ENCODE peak calls at places on chromosomes 3 and 15, in eight cellular contexts. One of them, this sample, is unnamed.
A peak's percentile ranks its signal among the peaks of the same experiment; 100 is the strongest.

GRCh38 chr3:177005718-177006405 is 191.4 kb downstream of the TBL1XR1 start:
- ATAC-seq in naive thymus-derived CD4-positive, alpha-beta T cell: no peak
- ATAC-seq in body of pancreas: no peak
- ATAC-seq in upper lobe of right lung: no peak
- ATAC-seq in HCT116: no peak
- ATAC-seq in heart left ventricle: no peak
- ATAC-seq in A549: no peak
- ATAC-seq in lower lobe of right lung: no peak
- ATAC-seq in this sample: no peak

GRCh38 chr3:129526121-129526900 is 2.1 kb upstream of the RHO start:
- ATAC-seq in naive thymus-derived CD4-positive, alpha-beta T cell: peak; percentile 78
- ATAC-seq in body of pancreas: no peak
- ATAC-seq in upper lobe of right lung: peak; percentile 84
- ATAC-seq in HCT116: no peak
- ATAC-seq in heart left ventricle: peak; percentile 54
- ATAC-seq in A549: no peak
- ATAC-seq in lower lobe of right lung: peak; percentile 78
- ATAC-seq in this sample: no peak

GRCh38 chr3:11944052-11944673 is 60.0 kb upstream of the SYN2 start:
- ATAC-seq in naive thymus-derived CD4-positive, alpha-beta T cell: no peak
- ATAC-seq in body of pancreas: no peak
- ATAC-seq in upper lobe of right lung: peak; percentile 89
- ATAC-seq in HCT116: peak; percentile 100
- ATAC-seq in heart left ventricle: no peak
- ATAC-seq in A549: peak; percentile 86
- ATAC-seq in lower lobe of right lung: peak; percentile 69
- ATAC-seq in this sample: no peak

GRCh38 chr3:113111308-113111707 is 100.0 kb upstream of the BOC start:
- ATAC-seq in naive thymus-derived CD4-positive, alpha-beta T cell: peak; percentile 47
- ATAC-seq in body of pancreas: no peak
- ATAC-seq in upper lobe of right lung: no peak
- ATAC-seq in HCT116: peak; percentile 47
- ATAC-seq in heart left ventricle: no peak
- ATAC-seq in A549: no peak
- ATAC-seq in lower lobe of right lung: no peak
- ATAC-seq in this sample: no peak

GRCh38 chr15:81000144-81000625 is 538 bp upstream of the TLNRD1 start:
- ATAC-seq in naive thymus-derived CD4-positive, alpha-beta T cell: no peak
- ATAC-seq in body of pancreas: peak; percentile 2
- ATAC-seq in upper lobe of right lung: no peak
- ATAC-seq in HCT116: peak; percentile 37
- ATAC-seq in heart left ventricle: peak; percentile 5
- ATAC-seq in A549: no peak
- ATAC-seq in lower lobe of right lung: peak; percentile 0
- ATAC-seq in this sample: no peak

GRCh38 chr3:187020376-187020775 is 90.0 kb downstream of the ST6GAL1 start:
- ATAC-seq in naive thymus-derived CD4-positive, alpha-beta T cell: peak; percentile 76
- ATAC-seq in body of pancreas: no peak
- ATAC-seq in upper lobe of right lung: no peak
- ATAC-seq in HCT116: no peak
- ATAC-seq in heart left ventricle: no peak
- ATAC-seq in A549: no peak
- ATAC-seq in lower lobe of right lung: no peak
- ATAC-seq in this sample: no peak

GRCh38 chr3:76724075-76724474 is 315.8 kb upstream of the ROBO2 start:
- ATAC-seq in naive thymus-derived CD4-positive, alpha-beta T cell: no peak
- ATAC-seq in body of pancreas: no peak
- ATAC-seq in upper lobe of right lung: no peak
- ATAC-seq in HCT116: no peak
- ATAC-seq in heart left ventricle: no peak
- ATAC-seq in A549: no peak
- ATAC-seq in lower lobe of right lung: no peak
- ATAC-seq in this sample: no peak

GRCh38 chr3:70471464-70472342 is 159.3 kb upstream of the MDFIC2 start:
- ATAC-seq in naive thymus-derived CD4-positive, alpha-beta T cell: no peak
- ATAC-seq in body of pancreas: no peak
- ATAC-seq in upper lobe of right lung: peak; percentile 58
- ATAC-seq in HCT116: no peak
- ATAC-seq in heart left ventricle: no peak
- ATAC-seq in A549: no peak
- ATAC-seq in lower lobe of right lung: no peak
- ATAC-seq in this sample: no peak

GRCh38 chr15:55546718-55547117 is 38.7 kb upstream of the DNAAF4 start:
- ATAC-seq in naive thymus-derived CD4-positive, alpha-beta T cell: no peak
- ATAC-seq in body of pancreas: no peak
- ATAC-seq in upper lobe of right lung: no peak
- ATAC-seq in HCT116: no peak
- ATAC-seq in heart left ventricle: no peak
- ATAC-seq in A549: no peak
- ATAC-seq in lower lobe of right lung: no peak
- ATAC-seq in this sample: no peak

GRCh38 chr15:85394552-85395333 is 14.3 kb downstream of the AKAP13 start:
- ATAC-seq in naive thymus-derived CD4-positive, alpha-beta T cell: no peak
- ATAC-seq in body of pancreas: peak; percentile 58
- ATAC-seq in upper lobe of right lung: no peak
- ATAC-seq in HCT116: peak; percentile 83
- ATAC-seq in heart left ventricle: peak; percentile 6
- ATAC-seq in A549: no peak
- ATAC-seq in lower lobe of right lung: no peak
- ATAC-seq in this sample: no peak

GRCh38 chr15:50109086-50109987 is 9.7 kb downstream of the ATP8B4 start:
- ATAC-seq in naive thymus-derived CD4-positive, alpha-beta T cell: no peak
- ATAC-seq in body of pancreas: no peak
- ATAC-seq in upper lobe of right lung: no peak
- ATAC-seq in HCT116: no peak
- ATAC-seq in heart left ventricle: peak; percentile 14
- ATAC-seq in A549: no peak
- ATAC-seq in lower lobe of right lung: no peak
- ATAC-seq in this sample: no peak

GRCh38 chr3:71128951-71129350 is 454.6 kb downstream of the FOXP1 start:
- ATAC-seq in naive thymus-derived CD4-positive, alpha-beta T cell: no peak
- ATAC-seq in body of pancreas: no peak
- ATAC-seq in upper lobe of right lung: no peak
- ATAC-seq in HCT116: no peak
- ATAC-seq in heart left ventricle: no peak
- ATAC-seq in A549: no peak
- ATAC-seq in lower lobe of right lung: no peak
- ATAC-seq in this sample: no peak

GRCh38 chr3:152296990-152297389 is 28.3 kb downstream of the MBNL1 start:
- ATAC-seq in naive thymus-derived CD4-positive, alpha-beta T cell: no peak
- ATAC-seq in body of pancreas: no peak
- ATAC-seq in upper lobe of right lung: no peak
- ATAC-seq in HCT116: no peak
- ATAC-seq in heart left ventricle: no peak
- ATAC-seq in A549: no peak
- ATAC-seq in lower lobe of right lung: no peak
- ATAC-seq in this sample: no peak

GRCh38 chr3:171458056-171458856 is 1.9 kb downstream of the TNIK start:
- ATAC-seq in naive thymus-derived CD4-positive, alpha-beta T cell: no peak
- ATAC-seq in body of pancreas: no peak
- ATAC-seq in upper lobe of right lung: no peak
- ATAC-seq in HCT116: no peak
- ATAC-seq in heart left ventricle: no peak
- ATAC-seq in A549: no peak
- ATAC-seq in lower lobe of right lung: no peak
- ATAC-seq in this sample: no peak

GRCh38 chr3:133980035-133980434 is 49.7 kb downstream of the SLCO2A1 start:
- ATAC-seq in naive thymus-derived CD4-positive, alpha-beta T cell: no peak
- ATAC-seq in body of pancreas: no peak
- ATAC-seq in upper lobe of right lung: no peak
- ATAC-seq in HCT116: no peak
- ATAC-seq in heart left ventricle: no peak
- ATAC-seq in A549: no peak
- ATAC-seq in lower lobe of right lung: no peak
- ATAC-seq in this sample: no peak

GRCh38 chr3:63364909-63365308 is 86.8 kb downstream of the SYNPR start:
- ATAC-seq in naive thymus-derived CD4-positive, alpha-beta T cell: no peak
- ATAC-seq in body of pancreas: no peak
- ATAC-seq in upper lobe of right lung: no peak
- ATAC-seq in HCT116: no peak
- ATAC-seq in heart left ventricle: no peak
- ATAC-seq in A549: no peak
- ATAC-seq in lower lobe of right lung: no peak
- ATAC-seq in this sample: no peak

GRCh38 chr3:4360817-4361216 is 57.6 kb downstream of the SETMAR start:
- ATAC-seq in naive thymus-derived CD4-positive, alpha-beta T cell: no peak
- ATAC-seq in body of pancreas: no peak
- ATAC-seq in upper lobe of right lung: no peak
- ATAC-seq in HCT116: no peak
- ATAC-seq in heart left ventricle: no peak
- ATAC-seq in A549: no peak
- ATAC-seq in lower lobe of right lung: no peak
- ATAC-seq in this sample: no peak

GRCh38 chr15:74212494-74212893 is 9.9 kb upstream of the STRA6 start:
- ATAC-seq in naive thymus-derived CD4-positive, alpha-beta T cell: no peak
- ATAC-seq in body of pancreas: no peak
- ATAC-seq in upper lobe of right lung: no peak
- ATAC-seq in HCT116: no peak
- ATAC-seq in heart left ventricle: no peak
- ATAC-seq in A549: no peak
- ATAC-seq in lower lobe of right lung: no peak
- ATAC-seq in this sample: no peak

GRCh38 chr15:62079594-62079993 is 12.8 kb downstream of the C2CD4A start:
- ATAC-seq in naive thymus-derived CD4-positive, alpha-beta T cell: no peak
- ATAC-seq in body of pancreas: no peak
- ATAC-seq in upper lobe of right lung: no peak
- ATAC-seq in HCT116: no peak
- ATAC-seq in heart left ventricle: no peak
- ATAC-seq in A549: no peak
- ATAC-seq in lower lobe of right lung: no peak
- ATAC-seq in this sample: no peak

GRCh38 chr3:37991109-37991508 is 523 bp downstream of the VILL start:
- ATAC-seq in naive thymus-derived CD4-positive, alpha-beta T cell: no peak
- ATAC-seq in body of pancreas: no peak
- ATAC-seq in upper lobe of right lung: no peak
- ATAC-seq in HCT116: no peak
- ATAC-seq in heart left ventricle: no peak
- ATAC-seq in A549: no peak
- ATAC-seq in lower lobe of right lung: no peak
- ATAC-seq in this sample: no peak
- H3K4me3 ChIP-seq in naive thymus-derived CD4-positive, alpha-beta T cell: no peak overlapping the region
- H3K4me3 ChIP-seq in body of pancreas: no peak overlapping the region
- H3K4me3 ChIP-seq in upper lobe of right lung: no peak overlapping the region
- H3K4me3 ChIP-seq in HCT116: no peak overlapping the region
- H3K4me3 ChIP-seq in heart left ventricle: no peak overlapping the region
- H3K4me3 ChIP-seq in A549: no peak overlapping the region
- H3K4me3 ChIP-seq in lower lobe of right lung: peak overlapping the region; percentile 19
- H3K4me3 ChIP-seq in this sample: no peak overlapping the region

GRCh38 chr3:7249493-7250076 is 388.7 kb downstream of the GRM7 start:
- ATAC-seq in naive thymus-derived CD4-positive, alpha-beta T cell: no peak
- ATAC-seq in body of pancreas: no peak
- ATAC-seq in upper lobe of right lung: no peak
- ATAC-seq in HCT116: no peak
- ATAC-seq in heart left ventricle: no peak
- ATAC-seq in A549: no peak
- ATAC-seq in lower lobe of right lung: no peak
- ATAC-seq in this sample: no peak
- H3K9me3 ChIP-seq in naive thymus-derived CD4-positive, alpha-beta T cell: no peaks in the 10 kb centered on the region
- H3K9me3 ChIP-seq in body of pancreas: no peaks in the 10 kb centered on the region
- H3K9me3 ChIP-seq in upper lobe of right lung: no peaks in the 10 kb centered on the region
- H3K9me3 ChIP-seq in HCT116: no peaks in the 10 kb centered on the region
- H3K9me3 ChIP-seq in heart left ventricle: no peaks in the 10 kb centered on the region
- H3K9me3 ChIP-seq in A549: no peaks in the 10 kb centered on the region
- H3K9me3 ChIP-seq in lower lobe of right lung: no peaks in the 10 kb centered on the region
- H3K9me3 ChIP-seq in this sample: no peaks in the 10 kb centered on the region

GRCh38 chr3:194167873-194168272 is 31.9 kb downstream of the HES1 start:
- ATAC-seq in naive thymus-derived CD4-positive, alpha-beta T cell: no peak
- ATAC-seq in body of pancreas: no peak
- ATAC-seq in upper lobe of right lung: peak; percentile 73
- ATAC-seq in HCT116: no peak
- ATAC-seq in heart left ventricle: no peak
- ATAC-seq in A549: no peak
- ATAC-seq in lower lobe of right lung: peak; percentile 62
- ATAC-seq in this sample: no peak
- H3K4me3 ChIP-seq in naive thymus-derived CD4-positive, alpha-beta T cell: no peak overlapping the region
- H3K4me3 ChIP-seq in body of pancreas: no peak overlapping the region
- H3K4me3 ChIP-seq in upper lobe of right lung: no peak overlapping the region
- H3K4me3 ChIP-seq in HCT116: no peak overlapping the region
- H3K4me3 ChIP-seq in heart left ventricle: no peak overlapping the region
- H3K4me3 ChIP-seq in A549: no peak overlapping the region
- H3K4me3 ChIP-seq in lower lobe of right lung: no peak overlapping the region
- H3K4me3 ChIP-seq in this sample: no peak overlapping the region

GRCh38 chr15:43361313-43361903 is 9.4 kb downstream of the ZSCAN29 start:
- ATAC-seq in naive thymus-derived CD4-positive, alpha-beta T cell: no peak
- ATAC-seq in body of pancreas: no peak
- ATAC-seq in upper lobe of right lung: no peak
- ATAC-seq in HCT116: no peak
- ATAC-seq in heart left ventricle: no peak
- ATAC-seq in A549: no peak
- ATAC-seq in lower lobe of right lung: no peak
- ATAC-seq in this sample: no peak
- H3K9me3 ChIP-seq in naive thymus-derived CD4-positive, alpha-beta T cell: peaks cover 71% of the 10 kb centered on the region
- H3K9me3 ChIP-seq in body of pancreas: no peaks in the 10 kb centered on the region
- H3K9me3 ChIP-seq in upper lobe of right lung: peaks cover 41% of the 10 kb centered on the region
- H3K9me3 ChIP-seq in HCT116: peaks cover 24% of the 10 kb centered on the region
- H3K9me3 ChIP-seq in heart left ventricle: peaks cover 33% of the 10 kb centered on the region
- H3K9me3 ChIP-seq in A549: peaks cover 76% of the 10 kb centered on the region
- H3K9me3 ChIP-seq in lower lobe of right lung: peaks cover 62% of the 10 kb centered on the region
- H3K9me3 ChIP-seq in this sample: peaks cover 2% of the 10 kb centered on the region

GRCh38 chr15:34330279-34330678 is 7.3 kb downstream of the SLC12A6 start:
- ATAC-seq in naive thymus-derived CD4-positive, alpha-beta T cell: no peak
- ATAC-seq in body of pancreas: no peak
- ATAC-seq in upper lobe of right lung: no peak
- ATAC-seq in HCT116: no peak
- ATAC-seq in heart left ventricle: no peak
- ATAC-seq in A549: no peak
- ATAC-seq in lower lobe of right lung: no peak
- ATAC-seq in this sample: no peak

GRCh38 chr15:34324933-34325332 is 12.6 kb downstream of the SLC12A6 start:
- ATAC-seq in naive thymus-derived CD4-positive, alpha-beta T cell: no peak
- ATAC-seq in body of pancreas: no peak
- ATAC-seq in upper lobe of right lung: no peak
- ATAC-seq in HCT116: no peak
- ATAC-seq in heart left ventricle: no peak
- ATAC-seq in A549: no peak
- ATAC-seq in lower lobe of right lung: no peak
- ATAC-seq in this sample: no peak

GRCh38 chr15:34325368-34325767 is 12.2 kb downstream of the SLC12A6 start:
- ATAC-seq in naive thymus-derived CD4-positive, alpha-beta T cell: no peak
- ATAC-seq in body of pancreas: no peak
- ATAC-seq in upper lobe of right lung: no peak
- ATAC-seq in HCT116: no peak
- ATAC-seq in heart left ventricle: no peak
- ATAC-seq in A549: no peak
- ATAC-seq in lower lobe of right lung: no peak
- ATAC-seq in this sample: no peak

GRCh38 chr15:34329006-34329405 is 8.6 kb downstream of the SLC12A6 start:
- ATAC-seq in naive thymus-derived CD4-positive, alpha-beta T cell: no peak
- ATAC-seq in body of pancreas: no peak
- ATAC-seq in upper lobe of right lung: no peak
- ATAC-seq in HCT116: no peak
- ATAC-seq in heart left ventricle: no peak
- ATAC-seq in A549: no peak
- ATAC-seq in lower lobe of right lung: no peak
- ATAC-seq in this sample: no peak

DNA sequence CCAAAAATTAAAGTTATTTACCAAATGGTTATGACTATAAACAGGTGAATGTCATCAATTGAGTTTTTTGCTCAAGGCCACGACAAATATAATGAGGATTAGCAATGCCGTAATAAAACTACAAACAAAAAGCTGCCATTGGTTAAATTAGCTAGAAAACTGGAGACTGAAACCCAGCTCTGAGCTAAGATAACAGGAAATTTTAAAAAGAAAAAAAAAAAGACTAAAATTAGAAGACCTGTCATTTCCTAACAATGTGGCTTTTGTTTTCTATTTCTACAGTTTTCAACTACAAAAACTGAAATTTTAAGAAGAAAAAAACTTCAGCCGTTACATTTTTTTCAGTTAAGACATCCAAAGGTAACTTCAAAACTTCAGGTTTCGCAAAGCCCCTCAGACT is 9.7 kb downstream of the SLC12A6 start:
- ATAC-seq in naive thymus-derived CD4-positive, alpha-beta T cell: no peak
- ATAC-seq in body of pancreas: no peak
- ATAC-seq in upper lobe of right lung: no peak
- ATAC-seq in HCT116: no peak
- ATAC-seq in heart left ventricle: no peak
- ATAC-seq in A549: no peak
- ATAC-seq in lower lobe of right lung: no peak
- ATAC-seq in this sample: no peak
- H3K4me3 ChIP-seq in naive thymus-derived CD4-positive, alpha-beta T cell: peak overlapping the region; percentile 30
- H3K4me3 ChIP-seq in body of pancreas: no peak overlapping the region
- H3K4me3 ChIP-seq in upper lobe of right lung: no peak overlapping the region
- H3K4me3 ChIP-seq in HCT116: no peak overlapping the region
- H3K4me3 ChIP-seq in heart left ventricle: no peak overlapping the region
- H3K4me3 ChIP-seq in A549: no peak overlapping the region
- H3K4me3 ChIP-seq in lower lobe of right lung: no peak overlapping the region
- H3K4me3 ChIP-seq in this sample: no peak overlapping the region